ENCODE peak calls at places on chromosomes 5 and 9, in seven cellular contexts. One of them, this sample, is unnamed.

GRCh38 chr9:95307538-95307937 is 10.0 kb downstream of the FANCC start:
- DNase-seq in ovary: no peak
- DNase-seq in A549: no peak
- DNase-seq in H9: no peak
- DNase-seq in pancreas: no peak
- DNase-seq in GM23338: no peak
- DNase-seq in IMR-90: no peak
- DNase-seq in this sample: no peak

GRCh38 chr5:131994533-131995226 is 16.8 kb downstream of the ACSL6 start:
- DNase-seq in A549: no peak
- DNase-seq in GM23338: peak; percentile 19
- DNase-seq in ovary: no peak
- DNase-seq in pancreas: no peak
- DNase-seq in IMR-90: no peak
- DNase-seq in H9: no peak
- DNase-seq in this sample: no peak

GRCh38 chr5:40410939-40411635 is 268.6 kb upstream of the PTGER4 start:
- DNase-seq in A549: no peak
- DNase-seq in pancreas: no peak
- DNase-seq in IMR-90: peak; percentile 60
- DNase-seq in H9: no peak
- DNase-seq in GM23338: no peak
- DNase-seq in ovary: no peak
- DNase-seq in this sample: no peak

GRCh38 chr5:177296581-177296980 is 6.9 kb downstream of the RAB24 start:
- DNase-seq in A549: no peak
- DNase-seq in GM23338: no peak
- DNase-seq in IMR-90: no peak
- DNase-seq in pancreas: peak; percentile 22
- DNase-seq in H9: no peak
- DNase-seq in ovary: no peak
- DNase-seq in this sample: no peak

GRCh38 chr5:149526855-149527590 is 24.2 kb downstream of the CSNK1A1 start:
- DNase-seq in H9: no peak
- DNase-seq in IMR-90: no peak
- DNase-seq in ovary: no peak
- DNase-seq in pancreas: no peak
- DNase-seq in GM23338: no peak
- DNase-seq in A549: no peak
- DNase-seq in this sample: no peak

GRCh38 chr9:106892632-106893031 is 29.7 kb downstream of the ZNF462 start:
- DNase-seq in A549: peak; percentile 90
- DNase-seq in ovary: peak; percentile 72
- DNase-seq in IMR-90: peak; percentile 98
- DNase-seq in pancreas: peak; percentile 25
- DNase-seq in H9: peak; percentile 91
- DNase-seq in GM23338: peak; percentile 94
- DNase-seq in this sample: peak; percentile 68

GRCh38 chr9:27351438-27351837 is 54.5 kb upstream of the EQTN start:
- DNase-seq in GM23338: no peak
- DNase-seq in A549: no peak
- DNase-seq in IMR-90: no peak
- DNase-seq in pancreas: no peak
- DNase-seq in ovary: peak; percentile 50
- DNase-seq in H9: no peak
- DNase-seq in this sample: peak; percentile 16

GRCh38 chr5:125176005-125176390 is 429.6 kb upstream of the ZNF608 start:
- DNase-seq in H9: no peak
- DNase-seq in ovary: no peak
- DNase-seq in pancreas: no peak
- DNase-seq in GM23338: no peak
- DNase-seq in IMR-90: no peak
- DNase-seq in A549: peak; percentile 34
- DNase-seq in this sample: no peak

GRCh38 chr5:98258939-98259338 is 514.5 kb upstream of the RGMB start:
- DNase-seq in ovary: no peak
- DNase-seq in IMR-90: no peak
- DNase-seq in A549: no peak
- DNase-seq in pancreas: no peak
- DNase-seq in H9: no peak
- DNase-seq in GM23338: no peak
- DNase-seq in this sample: no peak

GRCh38 chr9:135693265-135693664 is 6.0 kb downstream of the SOHLH1 start:
- DNase-seq in GM23338: no peak
- DNase-seq in IMR-90: no peak
- DNase-seq in ovary: no peak
- DNase-seq in H9: no peak
- DNase-seq in pancreas: no peak
- DNase-seq in A549: no peak
- DNase-seq in this sample: no peak

GRCh38 chr9:36985061-36985768 is 48.9 kb downstream of the PAX5 start:
- DNase-seq in pancreas: no peak
- DNase-seq in IMR-90: no peak
- DNase-seq in GM23338: no peak
- DNase-seq in ovary: no peak
- DNase-seq in A549: no peak
- DNase-seq in H9: no peak
- DNase-seq in this sample: no peak

GRCh38 chr5:72397836-72398235 is 77.7 kb downstream of the PTCD2 start:
- DNase-seq in A549: no peak
- DNase-seq in ovary: no peak
- DNase-seq in pancreas: no peak
- DNase-seq in GM23338: peak; percentile 37
- DNase-seq in IMR-90: no peak
- DNase-seq in H9: no peak
- DNase-seq in this sample: no peak

GRCh38 chr5:72390836-72391235 is 70.7 kb downstream of the PTCD2 start:
- DNase-seq in H9: no peak
- DNase-seq in A549: no peak
- DNase-seq in pancreas: no peak
- DNase-seq in ovary: no peak
- DNase-seq in GM23338: no peak
- DNase-seq in IMR-90: no peak
- DNase-seq in this sample: no peak

GRCh38 chr5:72392326-72392733 is 72.2 kb downstream of the PTCD2 start:
- DNase-seq in pancreas: no peak
- DNase-seq in IMR-90: peak; percentile 46
- DNase-seq in H9: no peak
- DNase-seq in GM23338: no peak
- DNase-seq in A549: no peak
- DNase-seq in ovary: no peak
- DNase-seq in this sample: no peak

GRCh38 chr5:72394688-72395087 is 74.5 kb downstream of the PTCD2 start:
- DNase-seq in ovary: no peak
- DNase-seq in IMR-90: no peak
- DNase-seq in pancreas: no peak
- DNase-seq in GM23338: peak; percentile 28
- DNase-seq in H9: no peak
- DNase-seq in A549: peak; percentile 37
- DNase-seq in this sample: peak; percentile 19
- TF ChIP-seq CTCF in ovary: no peak
- TF ChIP-seq CTCF in IMR-90: peak; percentile 45
- TF ChIP-seq CTCF in pancreas: no peak
- TF ChIP-seq CTCF in GM23338: peak; percentile 66
- TF ChIP-seq CTCF in H9: peak; percentile 46
- TF ChIP-seq CTCF in A549: peak; percentile 36
- TF ChIP-seq CTCF in this sample: peak; percentile 57

DNA sequence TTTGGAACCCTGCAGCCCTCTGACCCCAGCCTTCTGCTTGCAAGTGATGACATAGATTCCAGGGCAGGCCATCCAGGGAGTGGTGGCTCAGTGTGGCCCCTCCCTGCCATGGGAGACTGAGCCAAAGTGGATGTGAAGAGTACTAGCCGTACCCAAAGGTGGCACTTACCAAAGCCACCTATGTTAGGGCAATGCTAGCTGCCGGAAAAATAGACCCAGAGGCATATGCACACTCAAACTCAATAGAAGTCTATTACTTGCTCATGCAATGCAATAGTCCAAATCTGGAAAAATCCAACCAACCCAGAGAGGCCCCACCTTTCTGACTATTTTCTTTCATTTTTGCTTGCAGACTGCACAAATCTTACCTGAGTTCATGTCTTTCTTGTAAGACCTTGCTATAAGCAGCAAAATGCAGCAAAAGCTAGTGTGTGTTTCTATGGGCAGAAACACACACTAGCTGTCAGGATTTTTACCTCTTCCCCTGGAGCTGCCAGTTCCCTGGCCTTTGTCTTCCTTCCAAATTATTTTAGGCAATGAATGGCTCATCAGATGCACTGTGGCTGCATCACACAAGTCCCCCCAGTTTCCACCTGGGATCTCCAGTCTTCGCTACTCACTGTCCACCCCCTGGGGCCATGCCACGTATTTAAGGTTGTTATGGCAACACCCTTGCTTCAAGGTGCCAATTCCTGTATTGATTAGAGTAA is 74.0 kb downstream of the HRH2 start:
- DNase-seq in IMR-90: no peak
- DNase-seq in H9: no peak
- DNase-seq in pancreas: no peak
- DNase-seq in ovary: no peak
- DNase-seq in A549: no peak
- DNase-seq in GM23338: no peak
- DNase-seq in this sample: no peak
- H3K4me1 ChIP-seq in IMR-90: no peaks in the 10 kb centered on the region
- H3K4me1 ChIP-seq in H9: no peaks in the 10 kb centered on the region
- H3K4me1 ChIP-seq in pancreas: no peaks in the 10 kb centered on the region
- H3K4me1 ChIP-seq in ovary: no peaks in the 10 kb centered on the region
- H3K4me1 ChIP-seq in A549: peaks cover 24% of the 10 kb centered on the region
- H3K4me1 ChIP-seq in GM23338: peaks cover 8% of the 10 kb centered on the region
- H3K4me1 ChIP-seq in this sample: no peaks in the 10 kb centered on the region

GRCh38 chr5:37495210-37495609 is 116.1 kb downstream of the WDR70 start:
- DNase-seq in pancreas: no peak
- DNase-seq in A549: peak; percentile 30
- DNase-seq in ovary: no peak
- DNase-seq in GM23338: no peak
- DNase-seq in H9: no peak
- DNase-seq in IMR-90: peak; percentile 39
- DNase-seq in this sample: no peak
- TF ChIP-seq CTCF in pancreas: no peak
- TF ChIP-seq CTCF in A549: peak; percentile 39
- TF ChIP-seq CTCF in ovary: no peak
- TF ChIP-seq CTCF in GM23338: peak; percentile 20
- TF ChIP-seq CTCF in H9: no peak
- TF ChIP-seq CTCF in IMR-90: peak; percentile 32
- TF ChIP-seq CTCF in this sample: peak; percentile 38

GRCh38 chr5:156473271-156473935 is 146.4 kb downstream of the SGCD start:
- DNase-seq in IMR-90: peak; percentile 66
- DNase-seq in ovary: no peak
- DNase-seq in H9: no peak
- DNase-seq in GM23338: no peak
- DNase-seq in A549: peak; percentile 58
- DNase-seq in pancreas: no peak
- DNase-seq in this sample: no peak
- H3K4me1 ChIP-seq in IMR-90: peaks cover 10% of the 10 kb centered on the region
- H3K4me1 ChIP-seq in ovary: peaks cover 12% of the 10 kb centered on the region
- H3K4me1 ChIP-seq in H9: no peaks in the 10 kb centered on the region
- H3K4me1 ChIP-seq in GM23338: no peaks in the 10 kb centered on the region
- H3K4me1 ChIP-seq in A549: peaks cover 45% of the 10 kb centered on the region
- H3K4me1 ChIP-seq in pancreas: no peaks in the 10 kb centered on the region
- H3K4me1 ChIP-seq in this sample: no peaks in the 10 kb centered on the region

GRCh38 chr5:147452137-147452838 is 57.6 kb downstream of the DPYSL3 start:
- DNase-seq in pancreas: no peak
- DNase-seq in GM23338: peak; percentile 83
- DNase-seq in IMR-90: no peak
- DNase-seq in H9: peak; percentile 82
- DNase-seq in A549: no peak
- DNase-seq in ovary: peak; percentile 42
- DNase-seq in this sample: peak; percentile 10

GRCh38 chr5:147455822-147456221 is 54.0 kb downstream of the DPYSL3 start:
- DNase-seq in H9: no peak
- DNase-seq in IMR-90: no peak
- DNase-seq in pancreas: no peak
- DNase-seq in A549: no peak
- DNase-seq in ovary: no peak
- DNase-seq in GM23338: no peak
- DNase-seq in this sample: no peak

GRCh38 chr5:147458581-147458980 is 51.3 kb downstream of the DPYSL3 start:
- DNase-seq in H9: no peak
- DNase-seq in IMR-90: no peak
- DNase-seq in ovary: no peak
- DNase-seq in pancreas: no peak
- DNase-seq in A549: no peak
- DNase-seq in GM23338: no peak
- DNase-seq in this sample: no peak

GRCh38 chr5:147453901-147454814 is 55.7 kb downstream of the DPYSL3 start:
- DNase-seq in IMR-90: peak; percentile 85
- DNase-seq in pancreas: peak; percentile 81
- DNase-seq in GM23338: peak; percentile 97
- DNase-seq in H9: peak; percentile 88
- DNase-seq in A549: peak; percentile 76
- DNase-seq in ovary: peak; percentile 94
- DNase-seq in this sample: peak; percentile 95

DNA sequence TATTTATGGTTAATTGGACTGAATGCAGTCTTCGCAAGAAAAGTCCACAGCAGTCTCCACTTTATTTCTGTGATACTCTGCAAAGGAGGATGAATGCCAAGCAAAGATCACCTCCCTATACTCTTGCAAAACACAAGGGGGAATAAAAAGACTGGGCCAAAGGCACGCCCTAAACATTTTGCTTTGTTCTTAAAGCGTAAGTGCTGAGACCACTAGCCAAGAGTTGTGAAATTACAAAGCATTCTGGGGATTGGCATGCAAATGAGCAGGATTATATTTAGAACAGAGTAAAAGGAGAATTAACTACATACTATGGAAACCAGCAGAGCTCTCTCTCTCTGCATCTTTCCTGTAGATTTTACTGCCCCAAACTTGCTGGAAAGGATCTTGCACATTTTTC is 54.5 kb downstream of the DPYSL3 start:
- DNase-seq in A549: no peak
- DNase-seq in IMR-90: peak; percentile 28
- DNase-seq in GM23338: peak; percentile 67
- DNase-seq in pancreas: no peak
- DNase-seq in ovary: peak; percentile 76
- DNase-seq in H9: no peak
- DNase-seq in this sample: no peak
- TF ChIP-seq CTCF in A549: no peak
- TF ChIP-seq CTCF in IMR-90: no peak
- TF ChIP-seq CTCF in GM23338: no peak
- TF ChIP-seq CTCF in pancreas: no peak
- TF ChIP-seq CTCF in ovary: no peak
- TF ChIP-seq CTCF in H9: no peak
- TF ChIP-seq CTCF in this sample: no peak

DNA sequence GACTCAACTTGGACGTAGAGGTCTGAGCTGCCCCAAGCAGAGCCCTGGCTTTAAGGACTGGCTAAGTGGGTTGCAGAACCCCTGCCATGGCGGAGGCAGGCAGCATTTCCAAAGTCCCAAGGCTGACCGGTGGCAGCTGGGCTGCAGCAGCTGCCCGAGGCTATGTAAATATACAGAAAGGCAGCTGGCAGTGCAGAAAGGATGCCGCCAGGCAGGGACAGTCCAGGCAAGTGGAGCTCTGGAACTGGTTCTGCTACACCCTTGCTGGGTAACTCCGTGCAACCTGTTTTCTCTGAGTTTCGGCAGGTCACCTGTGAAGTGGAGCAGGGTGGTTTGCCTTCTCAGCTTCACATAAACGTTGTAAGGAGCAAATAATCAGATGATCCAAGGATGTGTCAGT is 46.0 kb downstream of the SHB start:
- DNase-seq in pancreas: peak; percentile 73
- DNase-seq in IMR-90: no peak
- DNase-seq in GM23338: no peak
- DNase-seq in H9: no peak
- DNase-seq in ovary: no peak
- DNase-seq in A549: no peak
- DNase-seq in this sample: peak; percentile 79
- H3K4me1 ChIP-seq in pancreas: peaks cover 53% of the 10 kb centered on the region
- H3K4me1 ChIP-seq in IMR-90: peaks cover 65% of the 10 kb centered on the region
- H3K4me1 ChIP-seq in GM23338: peaks cover 81% of the 10 kb centered on the region
- H3K4me1 ChIP-seq in H9: peaks cover 30% of the 10 kb centered on the region
- H3K4me1 ChIP-seq in ovary: peaks cover 18% of the 10 kb centered on the region
- H3K4me1 ChIP-seq in A549: peaks cover 99% of the 10 kb centered on the region
- H3K4me1 ChIP-seq in this sample: peaks cover 80% of the 10 kb centered on the region

GRCh38 chr5:146528232-146528631 is 12.2 kb upstream of the GPR151 start:
- DNase-seq in H9: no peak
- DNase-seq in IMR-90: no peak
- DNase-seq in GM23338: no peak
- DNase-seq in pancreas: no peak
- DNase-seq in ovary: no peak
- DNase-seq in A549: peak; percentile 9
- DNase-seq in this sample: no peak
- TF ChIP-seq CTCF in H9: peak; percentile 37
- TF ChIP-seq CTCF in IMR-90: no peak
- TF ChIP-seq CTCF in GM23338: peak; percentile 59
- TF ChIP-seq CTCF in pancreas: no peak
- TF ChIP-seq CTCF in ovary: no peak
- TF ChIP-seq CTCF in A549: no peak
- TF ChIP-seq CTCF in this sample: peak; percentile 40

This sample was measured in BE2C.